ENCODE peak calls at places on chromosomes 5 and 9, in ten cellular contexts. One of them, this sample, is unnamed.

GRCh38 chr5:139402561-139403158 is 1.2 kb downstream of the SPATA24 start:
- DNase-seq in cardiac fibroblast: peak
- DNase-seq in left lung: no peak
- DNase-seq in GM12865: peak
- DNase-seq in fibroblast of the aortic adventitia: no peak
- DNase-seq in AG10803: no peak
- DNase-seq in choroid plexus epithelial cell: no peak
- DNase-seq in bronchial epithelial cell: no peak
- DNase-seq in GM23338: peak
- DNase-seq in lung: no peak
- DNase-seq in this sample: no peak

GRCh38 chr5:82165740-82166530 is 112.2 kb downstream of the RPS23 start:
- DNase-seq in cardiac fibroblast: peak
- DNase-seq in left lung: no peak
- DNase-seq in GM12865: peak
- DNase-seq in fibroblast of the aortic adventitia: peak
- DNase-seq in AG10803: peak
- DNase-seq in choroid plexus epithelial cell: peak
- DNase-seq in bronchial epithelial cell: peak
- DNase-seq in GM23338: peak
- DNase-seq in lung: peak
- DNase-seq in this sample: peak

GRCh38 chr5:181188700-181189362 is 16.2 kb downstream of the TRIM7 start:
- DNase-seq in cardiac fibroblast: peak
- DNase-seq in left lung: peak
- DNase-seq in GM12865: peak
- DNase-seq in fibroblast of the aortic adventitia: peak
- DNase-seq in AG10803: peak
- DNase-seq in choroid plexus epithelial cell: peak
- DNase-seq in bronchial epithelial cell: peak
- DNase-seq in GM23338: peak
- DNase-seq in lung: peak
- DNase-seq in this sample: peak

GRCh38 chr5:107874810-107875209 is 204.1 kb upstream of the EFNA5 start:
- DNase-seq in cardiac fibroblast: peak
- DNase-seq in left lung: no peak
- DNase-seq in GM12865: no peak
- DNase-seq in fibroblast of the aortic adventitia: no peak
- DNase-seq in AG10803: no peak
- DNase-seq in choroid plexus epithelial cell: no peak
- DNase-seq in bronchial epithelial cell: peak
- DNase-seq in GM23338: no peak
- DNase-seq in lung: no peak
- DNase-seq in this sample: peak

GRCh38 chr9:94600258-94600657 is 6.6 kb upstream of the FBP2 start:
- DNase-seq in cardiac fibroblast: no peak
- DNase-seq in left lung: no peak
- DNase-seq in GM12865: no peak
- DNase-seq in fibroblast of the aortic adventitia: no peak
- DNase-seq in AG10803: no peak
- DNase-seq in choroid plexus epithelial cell: no peak
- DNase-seq in bronchial epithelial cell: no peak
- DNase-seq in GM23338: no peak
- DNase-seq in lung: no peak
- DNase-seq in this sample: no peak

GRCh38 chr5:73901045-73901444 is 275.0 kb downstream of the ARHGEF28 start:
- DNase-seq in cardiac fibroblast: peak
- DNase-seq in left lung: no peak
- DNase-seq in GM12865: no peak
- DNase-seq in fibroblast of the aortic adventitia: no peak
- DNase-seq in AG10803: no peak
- DNase-seq in choroid plexus epithelial cell: peak
- DNase-seq in bronchial epithelial cell: no peak
- DNase-seq in GM23338: peak
- DNase-seq in lung: no peak
- DNase-seq in this sample: peak

GRCh38 chr5:157076558-157076957 is 17.6 kb upstream of the HAVCR1 start:
- DNase-seq in cardiac fibroblast: peak
- DNase-seq in left lung: no peak
- DNase-seq in GM12865: peak
- DNase-seq in fibroblast of the aortic adventitia: peak
- DNase-seq in AG10803: peak
- DNase-seq in choroid plexus epithelial cell: peak
- DNase-seq in bronchial epithelial cell: no peak
- DNase-seq in GM23338: no peak
- DNase-seq in lung: no peak
- DNase-seq in this sample: peak

GRCh38 chr5:142215915-142216681 is 107.5 kb downstream of the NDFIP1 start:
- DNase-seq in cardiac fibroblast: peak
- DNase-seq in left lung: peak
- DNase-seq in GM12865: no peak
- DNase-seq in fibroblast of the aortic adventitia: peak
- DNase-seq in AG10803: peak
- DNase-seq in choroid plexus epithelial cell: peak
- DNase-seq in bronchial epithelial cell: peak
- DNase-seq in GM23338: no peak
- DNase-seq in lung: peak
- DNase-seq in this sample: peak

DNA sequence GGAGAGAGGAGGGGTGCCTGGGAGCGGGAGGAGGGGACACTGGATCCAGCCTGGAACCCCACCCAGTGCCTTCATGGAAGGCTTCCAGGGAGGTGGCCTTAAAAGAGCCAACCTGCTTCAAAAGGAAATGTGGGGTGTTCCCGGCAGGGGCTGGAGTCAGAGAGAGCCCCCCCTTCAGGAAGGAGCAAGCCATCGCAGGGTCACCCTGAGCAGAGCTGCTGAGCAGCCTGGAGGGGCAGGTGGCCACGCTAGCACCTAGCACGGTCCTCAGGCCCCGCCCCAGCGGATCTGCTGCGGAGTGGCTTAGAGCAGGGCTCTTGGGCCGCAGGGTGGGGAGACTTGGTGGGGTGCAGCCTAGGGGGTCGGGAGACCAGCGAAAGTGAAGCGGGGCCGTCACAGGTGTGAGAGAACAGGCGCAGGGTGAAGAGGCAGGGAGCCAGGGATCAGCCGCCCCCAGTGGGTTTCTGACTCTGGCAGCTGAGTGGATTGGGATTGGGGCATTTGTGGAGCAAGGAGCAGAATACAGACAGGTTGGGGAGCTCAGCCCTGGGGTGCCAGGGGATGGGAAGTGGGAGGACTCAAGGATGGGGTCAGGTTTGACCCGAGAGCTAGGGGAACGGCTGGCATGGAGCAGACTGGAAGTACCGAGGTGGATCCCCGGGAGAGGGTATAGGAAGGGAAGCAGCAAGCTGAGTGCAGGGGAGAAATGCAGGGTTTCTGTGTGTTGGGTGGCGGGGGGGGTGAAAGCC is 1.5 kb downstream of the LCN2 start:
- DNase-seq in cardiac fibroblast: no peak
- DNase-seq in left lung: peak
- DNase-seq in GM12865: peak
- DNase-seq in fibroblast of the aortic adventitia: no peak
- DNase-seq in AG10803: no peak
- DNase-seq in choroid plexus epithelial cell: no peak
- DNase-seq in bronchial epithelial cell: no peak
- DNase-seq in GM23338: peak
- DNase-seq in lung: no peak
- DNase-seq in this sample: no peak
- TF ChIP-seq CTCF in cardiac fibroblast: no peak
- TF ChIP-seq CTCF in left lung: no peak
- TF ChIP-seq CTCF in GM12865: peak
- TF ChIP-seq CTCF in fibroblast of the aortic adventitia: peak
- TF ChIP-seq CTCF in AG10803: peak
- TF ChIP-seq CTCF in choroid plexus epithelial cell: peak
- TF ChIP-seq CTCF in bronchial epithelial cell: peak
- TF ChIP-seq CTCF in GM23338: peak
- TF ChIP-seq CTCF in lung: no peak
- TF ChIP-seq CTCF in this sample: peak

GRCh38 chr5:64767959-64768357 is 533 bp downstream of the SREK1IP1 start:
- DNase-seq in cardiac fibroblast: peak
- DNase-seq in left lung: no peak
- DNase-seq in GM12865: peak
- DNase-seq in fibroblast of the aortic adventitia: no peak
- DNase-seq in AG10803: peak
- DNase-seq in choroid plexus epithelial cell: peak
- DNase-seq in bronchial epithelial cell: peak
- DNase-seq in GM23338: peak
- DNase-seq in lung: no peak
- DNase-seq in this sample: peak

GRCh38 chr5:64771736-64772135 is 3.0 kb downstream of the CWC27 start:
- DNase-seq in cardiac fibroblast: no peak
- DNase-seq in left lung: no peak
- DNase-seq in GM12865: no peak
- DNase-seq in fibroblast of the aortic adventitia: no peak
- DNase-seq in AG10803: no peak
- DNase-seq in choroid plexus epithelial cell: no peak
- DNase-seq in bronchial epithelial cell: peak
- DNase-seq in GM23338: no peak
- DNase-seq in lung: no peak
- DNase-seq in this sample: no peak

GRCh38 chr5:64766934-64767333 is 1.6 kb downstream of the SREK1IP1 start:
- DNase-seq in cardiac fibroblast: no peak
- DNase-seq in left lung: no peak
- DNase-seq in GM12865: no peak
- DNase-seq in fibroblast of the aortic adventitia: no peak
- DNase-seq in AG10803: no peak
- DNase-seq in choroid plexus epithelial cell: no peak
- DNase-seq in bronchial epithelial cell: no peak
- DNase-seq in GM23338: no peak
- DNase-seq in lung: no peak
- DNase-seq in this sample: no peak

GRCh38 chr5:64768358-64769312 is at the start of the genes CWC27 and SREK1IP1:
- DNase-seq in cardiac fibroblast: peak
- DNase-seq in left lung: peak
- DNase-seq in GM12865: peak
- DNase-seq in fibroblast of the aortic adventitia: peak
- DNase-seq in AG10803: peak
- DNase-seq in choroid plexus epithelial cell: peak
- DNase-seq in bronchial epithelial cell: peak
- DNase-seq in GM23338: peak
- DNase-seq in lung: peak
- DNase-seq in this sample: peak

GRCh38 chr5:64769856-64770255 is 1.1 kb downstream of the CWC27 start:
- DNase-seq in cardiac fibroblast: no peak
- DNase-seq in left lung: no peak
- DNase-seq in GM12865: no peak
- DNase-seq in fibroblast of the aortic adventitia: no peak
- DNase-seq in AG10803: no peak
- DNase-seq in choroid plexus epithelial cell: no peak
- DNase-seq in bronchial epithelial cell: no peak
- DNase-seq in GM23338: no peak
- DNase-seq in lung: no peak
- DNase-seq in this sample: no peak
- H3K4me3 ChIP-seq in cardiac fibroblast: peak
- H3K4me3 ChIP-seq in left lung: no peak
- H3K4me3 ChIP-seq in GM12865: peak
- H3K4me3 ChIP-seq in fibroblast of the aortic adventitia: peak
- H3K4me3 ChIP-seq in AG10803: peak
- H3K4me3 ChIP-seq in choroid plexus epithelial cell: peak
- H3K4me3 ChIP-seq in bronchial epithelial cell: peak
- H3K4me3 ChIP-seq in GM23338: peak
- H3K4me3 ChIP-seq in lung: no peak
- H3K4me3 ChIP-seq in this sample: peak

GRCh38 chr5:62007457-62007856 is 298.5 kb upstream of the KIF2A start:
- DNase-seq in cardiac fibroblast: no peak
- DNase-seq in left lung: no peak
- DNase-seq in GM12865: no peak
- DNase-seq in fibroblast of the aortic adventitia: no peak
- DNase-seq in AG10803: no peak
- DNase-seq in choroid plexus epithelial cell: no peak
- DNase-seq in bronchial epithelial cell: no peak
- DNase-seq in GM23338: no peak
- DNase-seq in lung: no peak
- DNase-seq in this sample: no peak

GRCh38 chr5:62005551-62005950 is 300.5 kb upstream of the KIF2A start:
- DNase-seq in cardiac fibroblast: no peak
- DNase-seq in left lung: no peak
- DNase-seq in GM12865: no peak
- DNase-seq in fibroblast of the aortic adventitia: no peak
- DNase-seq in AG10803: no peak
- DNase-seq in choroid plexus epithelial cell: no peak
- DNase-seq in bronchial epithelial cell: peak
- DNase-seq in GM23338: no peak
- DNase-seq in lung: no peak
- DNase-seq in this sample: no peak

GRCh38 chr5:62017092-62017491 is 288.9 kb upstream of the KIF2A start:
- DNase-seq in cardiac fibroblast: no peak
- DNase-seq in left lung: no peak
- DNase-seq in GM12865: no peak
- DNase-seq in fibroblast of the aortic adventitia: peak
- DNase-seq in AG10803: peak
- DNase-seq in choroid plexus epithelial cell: peak
- DNase-seq in bronchial epithelial cell: no peak
- DNase-seq in GM23338: no peak
- DNase-seq in lung: no peak
- DNase-seq in this sample: peak

DNA sequence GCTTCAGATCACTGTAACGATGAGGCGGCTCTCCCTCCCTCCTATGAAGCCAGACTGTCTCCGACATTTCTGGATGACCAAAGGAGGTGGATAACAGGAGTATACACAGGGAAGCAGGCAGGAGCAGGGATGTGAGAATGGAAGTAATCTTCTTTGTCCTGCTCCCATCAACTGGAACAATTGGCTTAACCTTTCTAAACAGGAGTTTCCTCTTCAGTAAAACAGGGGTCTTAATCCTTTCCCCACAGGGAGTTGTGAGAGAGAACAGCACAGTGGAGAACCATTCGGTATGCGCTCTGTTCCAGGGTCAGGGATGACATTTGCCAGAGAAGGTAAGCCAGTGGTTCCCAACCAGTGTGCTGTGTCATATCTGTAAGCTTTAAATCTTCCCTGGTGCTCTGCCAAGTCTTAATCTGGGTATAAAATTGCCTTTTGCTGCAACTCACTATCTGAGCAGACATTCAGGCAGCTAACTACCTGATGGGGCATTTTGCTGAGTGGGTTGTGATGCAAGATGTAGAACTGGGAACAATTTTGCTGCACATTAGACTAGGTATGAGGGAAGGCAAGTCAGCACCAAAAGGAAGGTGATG is 294.8 kb upstream of the KIF2A start:
- DNase-seq in cardiac fibroblast: no peak
- DNase-seq in left lung: no peak
- DNase-seq in GM12865: no peak
- DNase-seq in fibroblast of the aortic adventitia: no peak
- DNase-seq in AG10803: no peak
- DNase-seq in choroid plexus epithelial cell: no peak
- DNase-seq in bronchial epithelial cell: no peak
- DNase-seq in GM23338: peak
- DNase-seq in lung: no peak
- DNase-seq in this sample: no peak
- TF ChIP-seq CTCF in cardiac fibroblast: no peak
- TF ChIP-seq CTCF in left lung: no peak
- TF ChIP-seq CTCF in GM12865: no peak
- TF ChIP-seq CTCF in fibroblast of the aortic adventitia: no peak
- TF ChIP-seq CTCF in AG10803: no peak
- TF ChIP-seq CTCF in choroid plexus epithelial cell: no peak
- TF ChIP-seq CTCF in bronchial epithelial cell: no peak
- TF ChIP-seq CTCF in GM23338: no peak
- TF ChIP-seq CTCF in lung: no peak
- TF ChIP-seq CTCF in this sample: no peak

GRCh38 chr5:38555354-38556114 is 912 bp downstream of the LIFR start:
- DNase-seq in cardiac fibroblast: no peak
- DNase-seq in left lung: no peak
- DNase-seq in GM12865: no peak
- DNase-seq in fibroblast of the aortic adventitia: no peak
- DNase-seq in AG10803: no peak
- DNase-seq in choroid plexus epithelial cell: no peak
- DNase-seq in bronchial epithelial cell: no peak
- DNase-seq in GM23338: peak
- DNase-seq in lung: no peak
- DNase-seq in this sample: no peak

GRCh38 chr5:38556115-38556598 is 289 bp downstream of the LIFR start:
- DNase-seq in cardiac fibroblast: no peak
- DNase-seq in left lung: peak
- DNase-seq in GM12865: no peak
- DNase-seq in fibroblast of the aortic adventitia: no peak
- DNase-seq in AG10803: no peak
- DNase-seq in choroid plexus epithelial cell: no peak
- DNase-seq in bronchial epithelial cell: no peak
- DNase-seq in GM23338: peak
- DNase-seq in lung: no peak
- DNase-seq in this sample: no peak

GRCh38 chr5:38556599-38557308 is at the start of gene LIFR:
- DNase-seq in cardiac fibroblast: peak
- DNase-seq in left lung: peak
- DNase-seq in GM12865: peak
- DNase-seq in fibroblast of the aortic adventitia: peak
- DNase-seq in AG10803: peak
- DNase-seq in choroid plexus epithelial cell: peak
- DNase-seq in bronchial epithelial cell: peak
- DNase-seq in GM23338: peak
- DNase-seq in lung: peak
- DNase-seq in this sample: peak

GRCh38 chr5:38553001-38553521 is 3.4 kb downstream of the LIFR start:
- DNase-seq in cardiac fibroblast: no peak
- DNase-seq in left lung: no peak
- DNase-seq in GM12865: no peak
- DNase-seq in fibroblast of the aortic adventitia: no peak
- DNase-seq in AG10803: no peak
- DNase-seq in choroid plexus epithelial cell: no peak
- DNase-seq in bronchial epithelial cell: no peak
- DNase-seq in GM23338: no peak
- DNase-seq in lung: no peak
- DNase-seq in this sample: no peak

GRCh38 chr5:38554860-38555259 is 1.6 kb downstream of the LIFR start:
- DNase-seq in cardiac fibroblast: no peak
- DNase-seq in left lung: no peak
- DNase-seq in GM12865: no peak
- DNase-seq in fibroblast of the aortic adventitia: no peak
- DNase-seq in AG10803: no peak
- DNase-seq in choroid plexus epithelial cell: no peak
- DNase-seq in bronchial epithelial cell: no peak
- DNase-seq in GM23338: peak
- DNase-seq in lung: no peak
- DNase-seq in this sample: no peak
- H3K4me3 ChIP-seq in cardiac fibroblast: peak
- H3K4me3 ChIP-seq in left lung: peak
- H3K4me3 ChIP-seq in GM12865: no peak
- H3K4me3 ChIP-seq in fibroblast of the aortic adventitia: peak
- H3K4me3 ChIP-seq in AG10803: no peak
- H3K4me3 ChIP-seq in choroid plexus epithelial cell: peak
- H3K4me3 ChIP-seq in bronchial epithelial cell: no peak
- H3K4me3 ChIP-seq in GM23338: peak
- H3K4me3 ChIP-seq in lung: no peak
- H3K4me3 ChIP-seq in this sample: peak

This sample was measured in fibroblast of mammary gland.